ENCODE peak calls at places on chromosomes 6 and 20, in ten cellular contexts. D is IMR-90, C is heart left ventricle, O is breast epithelium, S is transverse colon, F is prostate gland, T is testis, Y is right lobe of liver, Q is sigmoid colon, H is body of pancreas. L is an unnamed sample.

GRCh38 chr6:7996538-7997225 is 67.5 kb downstream of the BLOC1S5 start:
- DNase-seq in Y (no peak), Q (peak; percentile 73), C (no peak), D (peak; percentile 78), H (no peak), S (no peak), T (no peak), O (no peak), F (no peak), L (no peak)

GRCh38 chr20:62955519-62956386 is 3.2 kb downstream of the SLC17A9 start:
- DNase-seq in D (no peak), H (peak; percentile 19), Q (no peak), O (no peak), Y (peak; percentile 97), T (no peak), C (no peak), S (peak; percentile 38), F (no peak), L (no peak)

GRCh38 chr6:108966855-108967755 is 118.9 kb downstream of the ARMC2 start:
- DNase-seq in Y (no peak), C (peak; percentile 65), S (no peak), O (no peak), T (no peak), Q (no peak), F (no peak), H (no peak), D (peak; percentile 60), L (no peak)

GRCh38 chr20:57272883-57273282 is 6.4 kb upstream of the BMP7 start:
- DNase-seq in Q (no peak), F (no peak), T (no peak), D (no peak), O (no peak), Y (no peak), S (no peak), H (no peak), C (no peak), L (no peak)

GRCh38 chr20:41091926-41092325 is 45.4 kb upstream of the PLCG1 start:
- DNase-seq in T (no peak), H (no peak), F (no peak), C (no peak), O (no peak), S (no peak), Y (no peak), D (peak; percentile 81), Q (no peak), L (no peak)

GRCh38 chr6:148240463-148240845 is 102.2 kb upstream of the SASH1 start:
- DNase-seq in T (no peak), S (no peak), H (no peak), D (peak; percentile 86), O (no peak), Q (no peak), C (peak; percentile 45), Y (no peak), F (no peak), L (no peak)

GRCh38 chr20:52190437-52191131 is 995 bp downstream of the ZFP64 start:
- DNase-seq in D (peak; percentile 11), T (peak; percentile 44), O (no peak), S (peak; percentile 68), F (peak; percentile 19), Y (no peak), C (peak; percentile 12), Q (no peak), H (peak; percentile 53), L (no peak)

GRCh38 chr6:142605922-142606321 is 304.1 kb downstream of the ADGRG6 start:
- DNase-seq in Y (no peak), D (peak; percentile 58), Q (no peak), F (no peak), S (no peak), H (no peak), C (no peak), T (no peak), O (no peak), L (no peak)

GRCh38 chr6:37433657-37434271 is 743 bp downstream of the CMTR1 start:
- DNase-seq in C (no peak), O (no peak), Q (no peak), S (no peak), H (peak; percentile 28), Y (no peak), F (no peak), D (peak; percentile 12), T (peak; percentile 44), L (no peak)

GRCh38 chr20:62938105-62938888 is at the start of gene GID8:
- DNase-seq in D (peak; percentile 33), C (peak; percentile 54), H (peak; percentile 59), S (peak; percentile 64), Q (peak; percentile 80), T (peak; percentile 46), O (no peak), F (peak; percentile 22), Y (no peak), L (peak; percentile 81)

DNA sequence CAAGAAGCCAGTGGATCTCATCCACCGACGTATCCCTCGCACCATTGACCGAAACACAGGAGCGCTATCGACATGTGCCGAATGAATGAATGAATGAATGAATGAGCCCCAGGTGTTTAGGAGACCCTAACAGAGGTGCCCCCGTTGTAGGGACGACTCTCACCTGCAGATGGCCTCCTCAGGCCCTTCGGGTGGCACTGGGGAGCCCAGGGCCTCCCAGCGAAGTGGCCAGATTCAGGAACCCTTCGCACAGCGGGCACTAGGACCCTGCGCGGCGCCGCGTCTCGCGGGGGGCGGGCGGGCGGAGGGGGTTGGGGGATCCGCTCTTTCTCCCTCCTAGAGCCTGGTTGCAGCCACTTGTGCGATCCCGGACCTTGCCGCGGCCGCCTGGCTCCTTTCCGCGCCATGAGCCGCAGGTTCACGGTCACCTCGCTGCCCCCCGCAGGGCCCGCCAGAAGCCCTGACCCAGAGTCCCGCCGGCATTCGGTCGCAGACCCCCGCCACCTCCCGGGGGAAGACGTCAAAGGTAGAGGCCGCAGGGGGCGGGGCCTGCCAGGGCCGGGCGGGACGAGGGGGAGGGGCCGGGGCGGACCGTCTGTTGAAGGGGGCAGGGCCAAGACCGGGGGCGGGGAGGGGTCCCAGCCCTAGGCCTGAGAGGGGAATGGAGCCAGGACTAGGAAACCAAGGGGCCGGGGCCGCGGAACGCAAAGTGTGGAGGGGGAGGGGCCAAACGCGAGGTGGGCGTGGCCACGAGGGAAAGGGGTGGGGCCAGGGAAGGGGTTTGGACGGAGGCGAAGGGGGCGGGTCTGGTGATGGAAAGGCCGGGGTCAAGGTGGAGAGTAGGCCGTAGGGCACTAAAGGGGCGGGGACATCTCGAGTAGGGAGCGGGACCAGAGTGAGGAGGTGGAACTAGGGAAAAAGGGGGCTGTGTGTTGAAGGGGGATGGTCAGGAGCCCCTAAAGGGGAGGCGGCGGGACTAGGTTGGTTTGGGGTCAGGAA is 7.4 kb upstream of the SLC12A5 start:
- DNase-seq in D (no peak), S (peak; percentile 46), Q (no peak), O (no peak), F (no peak), C (no peak), T (peak; percentile 73), Y (no peak), H (peak; percentile 40), L (no peak)
- H3K4me1 ChIP-seq in D (no peaks in the 10 kb centered on the region), S (peaks cover 15% of the 10 kb centered on the region), Q (peaks cover 16% of the 10 kb centered on the region), O (peaks cover 10% of the 10 kb centered on the region), F (no peaks in the 10 kb centered on the region), C (peaks cover 14% of the 10 kb centered on the region), T (no peaks in the 10 kb centered on the region), Y (no peaks in the 10 kb centered on the region), H (peaks cover 19% of the 10 kb centered on the region), L (peaks cover 19% of the 10 kb centered on the region)

DNA sequence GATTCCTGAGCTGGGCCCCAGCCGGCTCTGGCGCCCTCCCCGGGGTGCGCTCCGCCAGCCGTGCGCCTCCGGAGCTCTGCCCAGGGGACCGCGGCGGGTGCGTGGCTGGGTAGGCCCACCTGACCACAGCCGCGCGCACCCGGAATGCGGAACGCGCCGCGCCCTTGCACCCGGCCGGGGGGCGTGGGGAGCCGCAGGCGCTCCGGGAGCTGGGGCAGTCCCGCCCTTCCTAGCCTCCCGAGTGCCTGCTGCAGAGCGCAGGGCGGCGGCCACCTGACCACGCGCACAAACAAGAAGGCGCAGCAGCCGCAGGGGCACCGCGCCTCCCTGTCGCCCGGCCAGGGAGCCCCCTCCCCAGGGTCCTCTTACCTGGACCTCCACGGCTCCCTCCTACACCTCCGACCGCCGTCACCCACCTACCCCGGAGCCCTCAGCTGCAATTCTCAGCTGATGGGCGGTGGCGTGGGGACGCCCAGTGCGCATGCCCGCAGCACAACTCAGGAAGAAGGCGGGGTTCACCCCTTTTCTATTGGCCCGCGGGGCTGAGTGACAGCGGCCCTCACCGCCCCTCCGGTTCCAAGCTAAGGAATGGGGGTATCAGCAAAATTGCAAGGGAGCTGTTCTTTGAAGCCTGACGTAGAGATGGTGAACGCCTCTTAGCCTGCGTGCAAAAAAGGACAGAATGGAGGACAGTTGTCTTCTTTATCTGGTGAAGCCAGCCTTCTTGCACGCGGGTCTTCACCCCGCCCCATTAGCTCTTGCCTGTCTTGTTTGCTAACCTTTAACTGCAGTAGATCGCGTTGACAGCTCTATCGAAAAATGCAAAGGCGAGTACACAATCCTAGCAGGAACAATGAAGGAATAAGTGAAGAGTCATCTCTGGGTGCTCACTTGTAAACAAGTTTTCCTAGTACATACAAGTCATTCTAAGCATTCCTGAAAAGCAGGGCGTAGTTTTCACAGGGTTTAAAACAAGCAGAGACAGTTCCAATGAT is at the start of gene STX7:
- DNase-seq in Q (peak; percentile 94), F (peak; percentile 86), S (peak; percentile 93), O (peak; percentile 83), D (peak; percentile 81), T (peak; percentile 93), H (peak; percentile 91), C (peak; percentile 91), Y (peak; percentile 95), L (peak; percentile 94)
- TF ChIP-seq POLR2A in Q (peak; percentile 46), F (peak; percentile 72), S (peak; percentile 87), O (peak; percentile 34), D (no peak), T (peak; percentile 69), H (peak; percentile 86), C (no peak), Y (peak; percentile 78), L (no peak)

DNA sequence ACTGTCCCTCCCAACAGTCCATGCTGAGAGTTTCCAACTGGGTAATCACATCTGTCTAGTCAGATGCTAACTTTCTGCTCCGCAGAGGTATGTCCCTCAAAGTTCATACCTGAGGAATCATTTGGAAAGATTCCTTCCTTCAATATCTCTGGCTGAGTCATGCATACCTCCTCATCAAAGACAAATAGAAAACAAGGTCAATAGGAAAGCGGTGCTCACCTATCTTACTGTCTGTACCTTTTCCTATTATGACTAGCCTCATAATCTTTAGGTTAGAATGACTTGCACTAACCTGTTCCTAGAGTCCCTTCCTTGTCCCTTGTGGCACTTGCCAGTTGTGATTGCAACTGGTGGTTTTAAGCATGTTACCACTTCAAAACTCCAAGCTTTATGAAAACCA is 78.2 kb upstream of the PTPRK start:
- DNase-seq in F (no peak), D (no peak), S (no peak), Q (no peak), O (no peak), T (no peak), H (no peak), Y (no peak), C (no peak), L (no peak)
- TF ChIP-seq CTCF in F (no peak), D (no peak), S (no peak), Q (no peak), O (no peak), T (no peak), H (no peak), Y (no peak), C (no peak), L (no peak)

DNA sequence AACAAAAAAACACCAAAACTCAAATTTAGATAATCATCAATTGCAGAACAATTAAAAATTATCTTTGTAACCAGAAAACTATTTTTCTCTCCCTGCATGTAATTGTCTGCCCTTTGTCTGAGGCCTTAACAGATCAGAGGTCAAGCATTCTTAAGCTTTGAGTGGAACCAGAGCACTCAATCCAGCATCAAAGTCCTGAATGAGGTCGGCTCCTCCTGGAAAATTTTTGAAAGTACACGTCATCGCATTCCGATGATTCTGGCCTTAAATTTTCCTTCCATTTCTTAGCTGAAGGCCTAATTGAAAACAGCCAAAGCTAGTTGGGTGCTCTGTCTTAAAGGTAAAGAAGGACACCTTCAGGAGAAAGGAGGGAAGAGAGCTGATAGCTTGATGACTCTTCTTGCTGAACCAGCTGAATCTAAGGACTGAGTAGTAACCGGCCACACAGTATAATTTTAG is 510.2 kb upstream of the SULF2 start:
- DNase-seq in D (peak; percentile 94), C (peak; percentile 22), T (no peak), H (no peak), Q (no peak), S (no peak), F (no peak), Y (no peak), O (no peak), L (no peak)
- H3K4me1 ChIP-seq in D (peaks cover 14% of the 10 kb centered on the region), C (peaks cover 17% of the 10 kb centered on the region), T (peaks cover 15% of the 10 kb centered on the region), H (peaks cover 4% of the 10 kb centered on the region), Q (peaks cover 44% of the 10 kb centered on the region), S (no peaks in the 10 kb centered on the region), F (no peaks in the 10 kb centered on the region), Y (no peaks in the 10 kb centered on the region), O (no peaks in the 10 kb centered on the region), L (peaks cover 27% of the 10 kb centered on the region)

L was measured in suprapubic skin.